ENCODE peak calls at places on chromosomes 7 and 10, in six cellular contexts. F, U, Z, X, C and T are unnamed samples.

GRCh38 chr7:139918488-139918887 is 89.4 kb downstream of the TBXAS1 start:
- DNase-seq in F (no peak), U (no peak), X (no peak), Z (no peak), C (no peak), T (no peak)

GRCh38 chr10:52621635-52622079 is 150.9 kb downstream of the MBL2 start:
- DNase-seq in X (no peak), C (no peak), F (no peak), Z (no peak), U (no peak), T (no peak)

GRCh38 chr10:97230146-97230545 is 44.4 kb upstream of the SLIT1 start:
- DNase-seq in X (no peak), U (no peak), C (no peak), F (no peak), Z (no peak), T (no peak)

GRCh38 chr10:78934499-78934898 is 134.3 kb upstream of the ZMIZ1 start:
- DNase-seq in Z (no peak), C (no peak), X (no peak), F (no peak), U (no peak), T (no peak)

GRCh38 chr7:81414411-81414810 is 355.4 kb downstream of the HGF start:
- DNase-seq in U (no peak), Z (no peak), X (no peak), F (no peak), C (no peak), T (peak)

GRCh38 chr10:5551531-5552375 is 27.0 kb downstream of the CALML3 start:
- DNase-seq in X (peak), F (no peak), C (no peak), U (no peak), Z (peak), T (peak)

GRCh38 chr7:34756691-34757090 is 98.7 kb downstream of the NPSR1 start:
- DNase-seq in F (no peak), Z (no peak), C (no peak), U (no peak), X (no peak), T (no peak)

GRCh38 chr10:18675069-18675801 is 16.0 kb downstream of the ARL5B start:
- DNase-seq in C (no peak), U (no peak), F (no peak), Z (no peak), X (no peak), T (no peak)

GRCh38 chr7:129298268-129298893 is 73.6 kb downstream of the AHCYL2 start:
- DNase-seq in Z (no peak), F (peak), U (peak), C (peak), X (no peak), T (peak)

GRCh38 chr10:124318076-124318475 is 100.6 kb downstream of the OAT start:
- DNase-seq in U (no peak), X (no peak), Z (peak), C (no peak), F (no peak), T (no peak)

GRCh38 chr7:86914468-86915054 is 144.9 kb downstream of the ELAPOR2 start:
- DNase-seq in U (peak), X (no peak), F (no peak), Z (no peak), C (no peak), T (no peak)

GRCh38 chr10:101042667-101043355 is 11.8 kb downstream of the SFXN3 start:
- DNase-seq in F (peak), U (peak), Z (peak), C (peak), X (peak), T (peak)

GRCh38 chr7:55078465-55079372 is 59.9 kb downstream of the EGFR start:
- DNase-seq in U (peak), Z (no peak), X (no peak), F (no peak), C (no peak), T (peak)

GRCh38 chr10:59107147-59107546 is 69.3 kb upstream of the PHYHIPL start:
- DNase-seq in X (no peak), U (no peak), F (no peak), Z (no peak), C (no peak), T (no peak)

GRCh38 chr7:20403356-20403755 is 72.7 kb downstream of the ITGB8 start:
- DNase-seq in Z (peak), X (no peak), C (no peak), U (no peak), F (no peak), T (no peak)

GRCh38 chr10:125662616-125663015 is 20.3 kb downstream of the TEX36 start:
- DNase-seq in F (peak), X (no peak), U (no peak), C (no peak), Z (no peak), T (no peak)

GRCh38 chr10:93746844-93747284 is 10.9 kb upstream of the LGI1 start:
- DNase-seq in U (peak), F (peak), C (peak), X (no peak), Z (no peak), T (peak)

GRCh38 chr10:72053690-72054089 is 34.7 kb downstream of the SPOCK2 start:
- DNase-seq in C (no peak), F (no peak), X (no peak), U (no peak), Z (no peak), T (no peak)

GRCh38 chr10:78175444-78175843 is 141.8 kb downstream of the RPS24 start:
- DNase-seq in F (no peak), Z (no peak), C (no peak), X (no peak), U (no peak), T (no peak)

GRCh38 chr10:12703141-12703540 is 298.4 kb downstream of the CCDC3 start:
- DNase-seq in X (no peak), F (no peak), U (no peak), C (no peak), Z (no peak), T (no peak)

GRCh38 chr10:3935933-3936359 is 150.9 kb upstream of the KLF6 start:
- DNase-seq in Z (no peak), U (no peak), X (no peak), F (no peak), C (no peak), T (peak)

GRCh38 chr10:43218206-43218950 is 48.5 kb downstream of the RASGEF1A start:
- DNase-seq in F (no peak), Z (no peak), C (no peak), X (no peak), U (no peak), T (no peak)

GRCh38 chr10:101224910-101225823 is 4.1 kb downstream of the LBX1 start:
- DNase-seq in F (no peak), X (no peak), U (peak), Z (no peak), C (no peak), T (no peak)

GRCh38 chr10:86284355-86285105 is 82.1 kb downstream of the GRID1 start:
- DNase-seq in F (no peak), Z (peak), C (no peak), X (no peak), U (no peak), T (no peak)

GRCh38 chr10:103241262-103242011 is 4.2 kb upstream of the RPEL1 start:
- DNase-seq in C (no peak), U (peak), Z (no peak), F (peak), X (peak), T (peak)
- TF ChIP-seq POLR2AphosphoS5 in C (peak), U (no peak), Z (no peak), F (peak), X (no peak), T (peak)

GRCh38 chr7:142556745-142557144 is 192.5 kb upstream of the PRSS1 start:
- DNase-seq in Z (no peak), F (peak), U (peak), X (peak), C (peak), T (peak)
- TF ChIP-seq CTCF in Z (no peak), F (no peak), U (no peak), X (peak), C (no peak), T (no peak)

GRCh38 chr7:26197153-26198115 is 3.1 kb downstream of the HNRNPA2B1 start:
- DNase-seq in C (no peak), U (no peak), X (no peak), Z (no peak), F (no peak), T (no peak)

GRCh38 chr7:26195867-26196266 is 4.7 kb downstream of the HNRNPA2B1 start:
- DNase-seq in Z (no peak), C (no peak), F (no peak), X (no peak), U (no peak), T (no peak)

GRCh38 chr7:26196305-26196704 is 4.2 kb downstream of the HNRNPA2B1 start:
- DNase-seq in F (no peak), Z (no peak), X (no peak), U (no peak), C (no peak), T (no peak)

GRCh38 chr7:26193432-26194206 is 6.9 kb downstream of the HNRNPA2B1 start:
- DNase-seq in C (no peak), F (no peak), Z (no peak), U (no peak), X (no peak), T (no peak)

GRCh38 chr7:26195182-26195581 is 5.4 kb downstream of the HNRNPA2B1 start:
- DNase-seq in U (no peak), F (no peak), X (no peak), C (no peak), Z (no peak), T (no peak)
- TF ChIP-seq POLR2AphosphoS5 in U (no peak), F (peak), X (no peak), C (no peak), Z (no peak), T (peak)

GRCh38 chr7:111855842-111856227 is 293.5 kb upstream of the IMMP2L start:
- DNase-seq in U (peak), C (no peak), Z (no peak), F (no peak), X (no peak), T (no peak)

GRCh38 chr7:111853231-111853990 is 291.1 kb upstream of the IMMP2L start:
- DNase-seq in F (no peak), X (no peak), Z (no peak), U (peak), C (no peak), T (no peak)

GRCh38 chr7:111852081-111852480 is 289.8 kb upstream of the IMMP2L start:
- DNase-seq in F (no peak), U (peak), X (no peak), Z (no peak), C (no peak), T (no peak)

GRCh38 chr7:111858331-111858730 is 296.0 kb upstream of the IMMP2L start:
- DNase-seq in C (no peak), Z (no peak), U (no peak), X (no peak), F (no peak), T (no peak)

DNA sequence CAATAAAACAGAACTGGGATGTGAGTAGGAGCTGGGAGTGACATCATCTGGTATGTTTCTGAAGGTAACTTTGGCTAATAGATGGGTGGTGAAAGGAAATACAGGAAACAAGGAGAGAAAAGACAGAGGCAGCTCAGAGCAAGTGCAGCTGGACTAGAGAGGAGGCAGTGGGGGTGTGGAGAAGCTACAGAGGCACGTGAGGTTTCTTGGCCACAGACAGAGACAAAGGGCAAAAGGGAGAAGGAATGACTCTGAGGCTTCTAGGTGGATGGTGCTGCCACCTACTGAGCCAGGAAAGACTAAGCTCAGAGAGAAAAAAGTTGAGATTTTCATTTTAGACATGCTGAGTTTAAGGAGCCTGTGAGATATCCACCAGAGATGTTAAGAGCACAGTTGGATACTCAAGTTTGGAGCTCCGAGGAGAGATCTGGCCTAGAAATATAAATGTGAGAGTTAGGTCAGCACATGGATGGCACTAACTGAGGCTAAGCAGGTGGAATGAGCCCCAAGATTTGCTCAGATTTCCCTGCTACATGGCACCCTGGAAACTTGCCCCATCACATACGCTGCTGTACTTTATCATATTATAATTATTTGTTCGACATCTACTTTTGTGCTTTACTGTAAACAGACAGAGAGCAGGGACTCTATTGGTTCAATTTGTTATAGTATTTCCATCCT is 293.0 kb upstream of the IMMP2L start:
- DNase-seq in Z (no peak), F (peak), C (peak), U (peak), X (no peak), T (peak)
- TF ChIP-seq CTCF in Z (no peak), F (peak), C (peak), U (peak), X (no peak), T (peak)

DNA sequence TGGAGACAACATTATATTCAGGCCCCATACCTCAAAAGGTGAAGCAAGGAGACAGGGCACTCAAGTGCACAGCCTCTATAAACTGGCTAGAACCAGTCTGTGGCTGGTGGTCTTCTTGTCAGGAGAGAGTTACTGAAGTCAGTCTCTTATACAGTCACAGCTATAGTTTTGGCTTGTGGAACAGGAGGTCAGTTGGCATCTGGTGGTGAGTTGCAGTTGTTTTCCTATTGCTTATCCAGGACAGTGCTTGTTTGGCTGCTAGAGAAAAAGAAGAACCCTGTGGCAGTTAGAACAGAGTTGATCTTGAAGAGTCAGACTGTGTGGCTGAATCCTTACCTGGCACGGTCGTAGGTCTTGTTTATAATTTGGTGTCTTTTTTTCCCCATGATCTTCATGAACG is 17.3 kb downstream of the CCM2 start:
- DNase-seq in X (no peak), U (no peak), C (no peak), Z (peak), F (no peak), T (no peak)
- TF ChIP-seq POLR2AphosphoS5 in X (no peak), U (no peak), C (no peak), Z (no peak), F (no peak), T (no peak)